ENCODE peak calls at places on chromosome 13, in six cellular contexts. K is HT-29, X is NCI-H510A, Q is left colon, N is NCI-H524, B is NB4. C is an unnamed sample.

GRCh38 chr13:46010148-46010547 is 42.4 kb downstream of the ZC3H13 start:
- DNase-seq in K (peak), X (no peak), Q (no peak), N (peak), B (peak), C (no peak)

GRCh38 chr13:100913143-100913542 is 238.5 kb upstream of the TMTC4 start:
- DNase-seq in K (no peak), X (no peak), Q (no peak), N (no peak), B (no peak), C (no peak)

GRCh38 chr13:67754016-67754415 is 523.9 kb upstream of the PCDH9 start:
- DNase-seq in K (no peak), X (no peak), Q (no peak), N (no peak), B (no peak), C (no peak)

GRCh38 chr13:66665991-66666390 is 564.1 kb downstream of the PCDH9 start:
- DNase-seq in K (peak), X (peak), Q (no peak), N (peak), B (no peak), C (peak)

GRCh38 chr13:98485561-98485960 is 91.3 kb downstream of the STK24 start:
- DNase-seq in K (no peak), X (no peak), Q (peak), N (no peak), B (no peak), C (no peak)

GRCh38 chr13:79668353-79668752 is 187.4 kb downstream of the NDFIP2 start:
- DNase-seq in K (no peak), X (no peak), Q (no peak), N (no peak), B (no peak), C (no peak)

GRCh38 chr13:64446372-64446771 is 2783.8 kb downstream of the PCDH9 start:
- DNase-seq in K (peak), X (no peak), Q (no peak), N (peak), B (peak), C (peak)

GRCh38 chr13:62483774-62484173 is 1068.1 kb upstream of the PCDH20 start:
- DNase-seq in K (no peak), X (no peak), Q (no peak), N (peak), B (no peak), C (no peak)

GRCh38 chr13:43878897-43879322 is 630 bp downstream of the CCDC122 start:
- DNase-seq in K (peak), X (peak), Q (peak), N (peak), B (peak), C (peak)

GRCh38 chr13:30862707-30863106 is 43.4 kb upstream of the MEDAG start:
- DNase-seq in K (no peak), X (no peak), Q (peak), N (no peak), B (no peak), C (no peak)

GRCh38 chr13:27130223-27131015 is 41.2 kb downstream of the USP12 start:
- DNase-seq in K (no peak), X (no peak), Q (no peak), N (no peak), B (peak), C (no peak)

GRCh38 chr13:108425056-108425455 is 155.5 kb downstream of the TNFSF13B start:
- DNase-seq in K (no peak), X (no peak), Q (no peak), N (no peak), B (no peak), C (no peak)

GRCh38 chr13:29892149-29892548 is 41.7 kb upstream of the UBL3 start:
- DNase-seq in K (no peak), X (no peak), Q (no peak), N (no peak), B (no peak), C (no peak)

GRCh38 chr13:43815204-43815603 is 28.4 kb upstream of the ENOX1 start:
- DNase-seq in K (no peak), X (no peak), Q (no peak), N (no peak), B (no peak), C (peak)

GRCh38 chr13:98172570-98173405 is 4.3 kb downstream of the RNF113B start:
- DNase-seq in K (no peak), X (no peak), Q (no peak), N (no peak), B (no peak), C (no peak)

GRCh38 chr13:112452380-112453206 is 76.4 kb downstream of the SPACA7 start:
- DNase-seq in K (no peak), X (no peak), Q (no peak), N (no peak), B (no peak), C (no peak)

GRCh38 chr13:28220166-28220565 is 81.8 kb downstream of the PAN3 start:
- DNase-seq in K (no peak), X (no peak), Q (no peak), N (no peak), B (no peak), C (no peak)

GRCh38 chr13:114118763-114119123 is 13.7 kb downstream of the RASA3 start:
- DNase-seq in K (peak), X (no peak), Q (no peak), N (no peak), B (no peak), C (no peak)

GRCh38 chr13:66344770-66345367 is 885.3 kb downstream of the PCDH9 start:
- DNase-seq in K (no peak), X (no peak), Q (no peak), N (no peak), B (no peak), C (no peak)

GRCh38 chr13:34357435-34358232 is 539.7 kb downstream of the RFC3 start:
- DNase-seq in K (peak), X (peak), Q (no peak), N (peak), B (peak), C (peak)

GRCh38 chr13:72868229-72868628 is 86.3 kb downstream of the PIBF1 start:
- DNase-seq in K (no peak), X (no peak), Q (no peak), N (no peak), B (no peak), C (no peak)

GRCh38 chr13:100138859-100139491 is 50.1 kb downstream of the PCCA start:
- DNase-seq in K (no peak), X (no peak), Q (no peak), N (no peak), B (no peak), C (no peak)

GRCh38 chr13:36275190-36276002 is 22.2 kb downstream of the CCDC169 start:
- DNase-seq in K (peak), X (peak), Q (no peak), N (peak), B (peak), C (peak)

GRCh38 chr13:94481966-94482365 is 2.5 kb upstream of the DCT start:
- DNase-seq in K (peak), X (no peak), Q (no peak), N (no peak), B (no peak), C (peak)

GRCh38 chr13:77985866-77986636 is 67.4 kb upstream of the EDNRB start:
- DNase-seq in K (no peak), X (no peak), Q (no peak), N (no peak), B (no peak), C (no peak)

GRCh38 chr13:111867657-111868056 is 199.3 kb upstream of the SOX1 start:
- DNase-seq in K (no peak), X (no peak), Q (no peak), N (no peak), B (no peak), C (no peak)

GRCh38 chr13:23578411-23579071 is 8.3 kb downstream of the TNFRSF19 start:
- DNase-seq in K (no peak), X (peak), Q (peak), N (peak), B (peak), C (peak)

GRCh38 chr13:29438772-29439171 is 156.7 kb downstream of the SLC7A1 start:
- DNase-seq in K (no peak), X (no peak), Q (no peak), N (no peak), B (no peak), C (no peak)

GRCh38 chr13:110397445-110397844 is 90.4 kb downstream of the COL4A2 start:
- DNase-seq in K (no peak), X (no peak), Q (no peak), N (no peak), B (no peak), C (no peak)

GRCh38 chr13:99357149-99357596 is 50.0 kb upstream of the GPR183 start:
- DNase-seq in K (no peak), X (no peak), Q (no peak), N (no peak), B (no peak), C (peak)

GRCh38 chr13:20495087-20496023 is 30.3 kb downstream of the CRYL1 start:
- DNase-seq in K (peak), X (no peak), Q (peak), N (peak), B (peak), C (peak)

GRCh38 chr13:47481521-47481920 is 519.6 kb downstream of the SUCLA2 start:
- DNase-seq in K (no peak), X (no peak), Q (no peak), N (no peak), B (no peak), C (no peak)

GRCh38 chr13:45932611-45933182 is 81.1 kb upstream of the SIAH3 start:
- DNase-seq in K (no peak), X (no peak), Q (no peak), N (no peak), B (peak), C (no peak)

GRCh38 chr13:33483471-33483870 is 197.9 kb upstream of the STARD13 start:
- DNase-seq in K (no peak), X (no peak), Q (no peak), N (no peak), B (no peak), C (peak)

GRCh38 chr13:88937381-88937780 is 1266.2 kb downstream of the SLITRK5 start:
- DNase-seq in K (no peak), X (no peak), Q (no peak), N (peak), B (no peak), C (no peak)